ENCODE peak calls at places on chromosomes 11 and 22, in eight cellular contexts. I is ovary, R is GM12865, C is HL-60, L is lung, K is cardiac fibroblast, W is mammary epithelial cell, H is cardiac muscle cell. Y is an unnamed sample.

GRCh38 chr11:47415949-47416472 is 7.6 kb downstream of the SLC39A13 start:
- DNase-seq in I (peak), R (no peak), C (no peak), L (peak), K (peak), W (peak), H (peak), Y (peak)

GRCh38 chr22:45268167-45268957 is 16.4 kb upstream of the UPK3A start:
- DNase-seq in I (peak), R (no peak), C (no peak), L (no peak), K (no peak), W (no peak), H (peak), Y (no peak)

GRCh38 chr11:2673871-2674471 is 25.8 kb downstream of the KCNQ1OT1 start:
- DNase-seq in I (peak), R (no peak), C (no peak), L (no peak), K (no peak), W (no peak), H (peak), Y (no peak)

GRCh38 chr11:80383655-80384054 is 942.8 kb upstream of the TENM4 start:
- DNase-seq in I (no peak), R (no peak), C (no peak), L (no peak), K (no peak), W (no peak), H (no peak), Y (no peak)

GRCh38 chr11:20059587-20060021 is 100.7 kb downstream of the DBX1 start:
- DNase-seq in I (no peak), R (peak), C (no peak), L (no peak), K (peak), W (no peak), H (peak), Y (peak)

GRCh38 chr22:18044548-18045271 is 20.3 kb upstream of the MICAL3 start:
- DNase-seq in I (peak), R (no peak), C (no peak), L (peak), K (peak), W (no peak), H (peak), Y (peak)

GRCh38 chr11:65719887-65720236 is 736 bp downstream of the RNASEH2C start:
- DNase-seq in I (peak), R (peak), C (peak), L (no peak), K (peak), W (peak), H (peak), Y (peak)

GRCh38 chr22:29251981-29252978 is 15.5 kb downstream of the RHBDD3 start:
- DNase-seq in I (no peak), R (no peak), C (no peak), L (no peak), K (no peak), W (no peak), H (no peak), Y (no peak)

GRCh38 chr11:7604331-7604973 is 68.8 kb downstream of the CYB5R2 start:
- DNase-seq in I (no peak), R (no peak), C (no peak), L (no peak), K (no peak), W (no peak), H (no peak), Y (no peak)

GRCh38 chr22:39428597-39429071 is 28.2 kb upstream of the MGAT3 start:
- DNase-seq in I (no peak), R (no peak), C (no peak), L (no peak), K (no peak), W (no peak), H (no peak), Y (peak)
- TF ChIP-seq CTCF in I (no peak), R (no peak), C (no peak), L (no peak), K (no peak), W (no peak), H (no peak), Y (peak)

DNA sequence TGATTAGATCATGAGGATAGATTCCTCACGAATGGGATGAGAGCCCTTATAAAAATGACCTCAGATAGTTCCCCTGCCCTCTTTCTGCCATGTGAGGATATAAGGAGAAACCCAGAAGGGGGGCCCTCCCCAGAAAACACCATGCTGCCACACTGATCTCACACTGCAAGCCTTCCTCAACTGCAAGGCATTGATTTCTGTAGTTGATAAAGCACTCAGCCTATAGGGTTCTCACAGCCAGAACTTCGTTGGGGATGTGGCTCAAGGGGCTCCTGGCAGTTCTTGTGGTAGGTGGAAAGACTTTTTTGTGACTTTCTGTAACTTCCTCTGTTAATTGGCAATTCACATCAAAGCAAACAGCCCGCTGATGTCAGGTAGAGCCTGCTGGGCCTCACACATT is 108.9 kb downstream of the CD44 start:
- DNase-seq in I (no peak), R (no peak), C (no peak), L (no peak), K (no peak), W (no peak), H (no peak), Y (no peak)
- H3K4me3 ChIP-seq in I (no peak), R (no peak), C (no peak), L (no peak), K (no peak), W (no peak), H (no peak), Y (no peak)

GRCh38 chr11:5369793-5370192 is 13.8 kb upstream of the OR51M1 start:
- DNase-seq in I (no peak), R (peak), C (no peak), L (no peak), K (peak), W (no peak), H (peak), Y (peak)
- TF ChIP-seq CTCF in I (no peak), R (peak), C (no peak), L (no peak), K (peak), W (peak), H (peak), Y (peak)

DNA sequence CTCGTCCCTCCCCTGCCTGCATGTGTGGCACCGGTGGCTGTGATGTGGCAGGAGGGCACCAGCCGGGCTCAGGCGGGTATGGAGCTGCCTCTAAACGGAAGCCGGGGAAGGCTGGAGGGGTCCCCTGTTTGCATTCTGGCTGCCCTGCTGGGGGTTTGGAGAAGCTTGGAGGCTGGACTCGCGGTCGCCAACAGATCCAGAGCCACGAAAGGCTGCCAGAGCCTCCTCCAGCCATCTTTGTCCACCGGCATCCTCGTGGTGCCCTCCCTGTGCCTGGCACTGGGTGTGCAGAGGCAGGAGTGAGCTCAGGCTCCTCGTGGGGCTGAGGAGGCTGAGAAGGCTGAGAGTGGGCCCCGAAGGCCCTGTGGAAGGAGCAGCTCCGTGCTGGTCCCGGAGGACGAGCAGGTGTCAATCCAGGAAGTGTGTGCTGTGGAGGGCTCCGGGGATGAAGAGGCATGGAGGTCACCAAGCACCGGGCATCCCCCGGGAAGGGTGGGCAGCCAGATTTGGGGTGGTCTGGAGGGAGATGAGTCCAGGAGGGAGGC is 937 bp downstream of the KDELR3 start:
- DNase-seq in I (no peak), R (no peak), C (no peak), L (no peak), K (no peak), W (no peak), H (no peak), Y (no peak)
- H3K4me3 ChIP-seq in I (no peak), R (no peak), C (no peak), L (no peak), K (peak), W (no peak), H (no peak), Y (peak)

GRCh38 chr11:31236052-31236652 is 133.4 kb downstream of the DCDC1 start:
- DNase-seq in I (no peak), R (no peak), C (no peak), L (no peak), K (peak), W (peak), H (peak), Y (peak)
- TF ChIP-seq CTCF in I (no peak), R (peak), C (peak), L (no peak), K (peak), W (peak), H (peak), Y (peak)

DNA sequence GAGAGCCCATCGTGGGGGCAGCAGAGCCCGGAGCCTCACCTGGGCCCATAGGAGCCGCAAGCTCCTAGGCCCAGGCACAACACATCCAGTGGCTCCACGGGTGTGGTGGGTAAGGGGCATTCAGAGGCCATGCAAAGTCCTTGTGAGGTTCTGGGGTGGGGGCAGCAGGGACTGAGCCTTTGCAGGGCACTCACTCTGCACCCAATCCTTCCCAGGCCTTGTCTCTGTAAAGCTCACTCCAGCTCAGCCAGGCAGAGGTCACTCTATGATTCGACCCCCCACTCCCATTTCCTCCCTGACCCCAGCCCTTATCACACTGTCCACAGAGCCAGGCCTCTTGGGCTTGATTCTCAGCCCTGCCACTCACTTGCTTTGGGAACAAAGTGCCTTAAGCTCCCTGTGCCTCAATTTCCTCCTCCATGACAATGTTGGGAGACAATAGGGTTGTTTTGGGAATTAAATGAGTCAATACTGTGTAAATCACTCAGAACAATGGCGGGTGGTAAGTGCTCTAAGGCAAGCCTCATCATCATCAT is 46.6 kb downstream of the LRRC32 start:
- DNase-seq in I (peak), R (no peak), C (no peak), L (no peak), K (no peak), W (no peak), H (no peak), Y (no peak)
- H3K4me3 ChIP-seq in I (no peak), R (no peak), C (no peak), L (no peak), K (no peak), W (no peak), H (no peak), Y (no peak)